ENCODE peak calls at places on chromosomes 7 and 10, in five cellular contexts. U is H9, G is mesendoderm, Q is mesenchymal stem cell, N is neuronal stem cell. S is an unnamed sample.

GRCh38 chr10:122077311-122077875 is 88.4 kb downstream of the TACC2 start:
- DNase-seq in G (no peak), Q (no peak), U (no peak), N (no peak), S (no peak)

GRCh38 chr10:122499012-122499411 is 37.7 kb downstream of the HTRA1 start:
- DNase-seq in N (no peak), Q (no peak), U (no peak), G (no peak), S (no peak)

GRCh38 chr10:47368431-47369180 is 15.5 kb downstream of the ZNF488 start:
- DNase-seq in G (no peak), Q (no peak), N (no peak), U (peak; percentile 17), S (no peak)

GRCh38 chr7:30727061-30727945 is 24.6 kb upstream of the INMT start:
- DNase-seq in G (peak; percentile 21), Q (no peak), N (no peak), U (peak; percentile 43), S (peak; percentile 15)

GRCh38 chr10:47137311-47137851 is 162.6 kb upstream of the GDF10 start:
- DNase-seq in N (no peak), U (no peak), G (no peak), Q (peak; percentile 0), S (peak; percentile 96)

GRCh38 chr10:95243318-95243617 is 47.5 kb downstream of the PDLIM1 start:
- DNase-seq in U (no peak), Q (no peak), G (no peak), N (no peak), S (no peak)

GRCh38 chr7:45930967-45931366 is 9.9 kb upstream of the IGFBP3 start:
- DNase-seq in U (no peak), N (no peak), G (no peak), Q (no peak), S (no peak)

GRCh38 chr7:13627455-13627854 is 362.0 kb downstream of the ETV1 start:
- DNase-seq in G (no peak), N (no peak), U (no peak), Q (no peak), S (no peak)

GRCh38 chr10:126199221-126199998 is 188.9 kb downstream of the ADAM12 start:
- DNase-seq in Q (peak; percentile 93), G (no peak), U (no peak), N (no peak), S (peak; percentile 100)

GRCh38 chr7:50853311-50853710 is 70.6 kb upstream of the GRB10 start:
- DNase-seq in G (peak; percentile 8), U (no peak), Q (no peak), N (no peak), S (no peak)
- H2BK120ac ChIP-seq in G (no peak overlapping the region), U (no peak overlapping the region), Q (no peak overlapping the region), N (no peak overlapping the region), S (no peak overlapping the region)

DNA sequence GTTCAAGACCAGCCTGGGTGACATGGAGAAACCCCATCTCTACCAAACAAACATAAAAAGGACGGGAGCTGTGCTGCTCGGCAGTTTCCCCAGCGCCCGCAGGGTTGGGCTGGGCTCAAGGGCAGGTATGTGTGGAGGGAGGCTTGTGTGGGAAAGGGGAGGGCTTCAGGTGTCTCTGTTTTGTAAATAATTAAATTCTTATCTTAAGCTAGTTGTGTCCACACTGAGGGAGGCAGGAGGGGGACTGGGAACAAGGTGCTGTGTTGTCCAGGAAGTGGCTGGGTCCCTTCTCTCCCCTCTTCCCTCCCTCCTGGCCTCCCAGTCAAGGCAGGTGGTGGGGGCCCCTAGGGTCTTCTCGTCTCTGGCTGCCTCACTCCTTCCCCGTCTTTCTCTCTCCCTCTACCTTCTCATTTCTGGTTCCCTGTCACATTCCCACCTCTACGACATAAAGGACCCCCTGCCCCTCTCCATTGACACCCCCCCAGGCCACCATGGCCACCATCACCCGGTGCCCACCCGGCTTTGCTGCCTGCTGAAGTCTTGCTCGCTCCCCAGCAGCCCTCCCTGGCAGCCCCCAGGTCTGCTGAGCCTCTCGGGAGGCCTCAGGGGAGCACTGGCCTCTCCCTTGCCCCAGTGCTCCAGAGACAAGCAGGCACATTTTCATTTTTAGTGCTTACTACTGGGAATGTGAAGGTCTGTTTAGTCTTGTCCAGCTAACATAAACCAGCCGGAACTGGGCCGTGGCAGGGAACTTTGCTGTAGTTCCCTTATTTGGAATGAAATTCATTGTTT is 19.3 kb downstream of the NEURL1 start:
- DNase-seq in N (no peak), U (peak; percentile 24), G (no peak), Q (peak; percentile 43), S (no peak)
- H2BK120ac ChIP-seq in N (no peak overlapping the region), U (no peak overlapping the region), G (no peak overlapping the region), Q (no peak overlapping the region), S (no peak overlapping the region)

DNA sequence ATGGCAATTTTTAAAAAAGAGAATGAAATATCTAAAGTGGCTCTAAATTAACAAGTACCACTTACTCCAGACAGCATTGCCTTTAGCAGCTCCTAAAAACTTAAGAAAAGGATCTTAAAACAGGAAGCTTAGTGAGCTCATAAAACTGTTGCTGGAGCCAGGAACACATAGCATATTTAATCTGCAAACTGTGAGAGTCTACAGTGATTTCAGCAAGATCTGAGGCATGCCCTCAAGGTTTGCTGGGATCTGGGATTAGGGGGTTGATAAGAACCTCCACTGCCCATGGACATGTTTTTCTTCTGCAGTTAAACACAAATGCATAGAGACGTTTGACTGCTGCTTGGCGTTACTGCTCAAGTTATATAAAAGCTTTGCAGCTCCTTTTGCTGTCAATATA is 3.8 kb downstream of the GLI3 start:
- DNase-seq in Q (peak; percentile 26), G (peak; percentile 50), N (no peak), U (no peak), S (peak; percentile 38)
- H2BK120ac ChIP-seq in Q (no peak overlapping the region), G (no peak overlapping the region), N (no peak overlapping the region), U (no peak overlapping the region), S (no peak overlapping the region)

GRCh38 chr10:44976352-44977198 is 2.0 kb downstream of the DEPP1 start:
- DNase-seq in N (no peak), U (no peak), Q (no peak), G (no peak), S (no peak)

GRCh38 chr10:44978213-44978569 is 418 bp downstream of the DEPP1 start:
- DNase-seq in Q (no peak), G (no peak), U (no peak), N (no peak), S (no peak)

GRCh38 chr10:44975487-44976331 is 2.9 kb downstream of the DEPP1 start:
- DNase-seq in U (peak; percentile 59), G (peak; percentile 90), N (no peak), Q (peak; percentile 85), S (peak; percentile 76)

GRCh38 chr10:44978570-44979280 is at the start of gene DEPP1:
- DNase-seq in N (no peak), Q (peak; percentile 96), U (peak; percentile 92), G (peak; percentile 94), S (peak; percentile 93)

GRCh38 chr10:44977287-44978212 is 1.1 kb downstream of the DEPP1 start:
- DNase-seq in G (no peak), Q (no peak), N (no peak), U (no peak), S (no peak)
- H2BK120ac ChIP-seq in G (no peak overlapping the region), Q (peak overlapping the region; percentile 81), N (peak overlapping the region; percentile 75), U (no peak overlapping the region), S (peak overlapping the region; percentile 75)

GRCh38 chr7:93133020-93133419 is 15.2 kb downstream of the SAMD9L start:
- DNase-seq in Q (no peak), N (no peak), U (no peak), G (no peak), S (no peak)

DNA sequence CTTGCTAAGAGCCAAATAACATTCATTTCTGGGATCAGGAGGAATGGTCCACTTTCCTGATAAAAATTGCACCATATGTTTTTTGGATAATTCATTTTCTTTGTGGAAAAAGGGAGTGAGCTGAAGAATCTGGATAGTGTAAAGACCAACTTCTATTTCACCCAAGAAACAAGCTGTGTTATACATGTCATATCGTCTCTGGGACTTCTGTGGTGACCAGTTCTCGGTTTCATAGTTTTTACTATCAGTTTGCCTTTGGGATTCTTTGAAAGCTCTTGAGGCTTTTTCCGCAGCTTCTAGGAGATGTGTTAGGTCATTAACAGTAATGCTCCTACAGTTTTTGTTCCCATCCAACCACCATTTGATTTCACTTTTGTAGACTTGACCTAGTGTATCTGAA is 14.4 kb upstream of the SAMD9 start:
- DNase-seq in U (no peak), N (no peak), G (no peak), Q (no peak), S (no peak)
- H2BK120ac ChIP-seq in U (no peak overlapping the region), N (no peak overlapping the region), G (no peak overlapping the region), Q (no peak overlapping the region), S (no peak overlapping the region)

DNA sequence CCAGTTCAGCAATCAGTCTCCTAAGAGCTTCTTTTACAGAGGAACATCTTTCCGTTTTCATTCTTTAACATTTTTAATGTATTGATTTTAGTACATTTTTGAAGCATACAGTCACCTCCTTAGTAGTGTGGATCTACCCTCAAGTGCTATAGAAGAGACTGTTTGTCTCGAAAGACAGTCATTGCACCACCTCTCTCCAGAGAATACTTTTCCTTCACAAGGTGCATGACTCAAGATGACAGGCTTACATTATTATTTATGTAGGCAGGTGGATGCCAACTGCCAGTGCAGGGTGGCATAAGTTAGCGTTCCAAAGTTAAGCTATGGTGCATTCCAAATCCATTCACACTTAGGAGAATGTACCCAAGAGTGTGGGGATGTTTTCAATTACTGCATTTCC is 71.8 kb downstream of the ZEB1 start:
- DNase-seq in U (no peak), Q (no peak), G (no peak), N (no peak), S (no peak)
- H2BK120ac ChIP-seq in U (no peak overlapping the region), Q (no peak overlapping the region), G (no peak overlapping the region), N (no peak overlapping the region), S (no peak overlapping the region)

GRCh38 chr10:65571011-65571570 is 1354.7 kb upstream of the LRRTM3 start:
- DNase-seq in U (peak; percentile 34), N (no peak), Q (peak; percentile 9), G (peak; percentile 71), S (no peak)
- H2BK120ac ChIP-seq in U (no peak overlapping the region), N (no peak overlapping the region), Q (no peak overlapping the region), G (no peak overlapping the region), S (no peak overlapping the region)

GRCh38 chr10:12195603-12196506 is at the start of the genes CDC123 and NUDT5:
- DNase-seq in U (peak; percentile 89), Q (peak; percentile 93), G (peak; percentile 94), N (peak; percentile 78), S (peak; percentile 88)
- H2BK120ac ChIP-seq in U (no peak within 1 kb of the TSS), Q (peak within 1 kb of the TSS; percentile 57), G (no peak within 1 kb of the TSS), N (no peak within 1 kb of the TSS), S (peak within 1 kb of the TSS; percentile 99)

GRCh38 chr10:30861976-30862375 is 169.7 kb downstream of the ZNF438 start:
- DNase-seq in Q (no peak), U (no peak), G (no peak), N (no peak), S (no peak)
- H2BK120ac ChIP-seq in Q (peak overlapping the region; percentile 21), U (no peak overlapping the region), G (no peak overlapping the region), N (no peak overlapping the region), S (peak overlapping the region; percentile 93)

DNA sequence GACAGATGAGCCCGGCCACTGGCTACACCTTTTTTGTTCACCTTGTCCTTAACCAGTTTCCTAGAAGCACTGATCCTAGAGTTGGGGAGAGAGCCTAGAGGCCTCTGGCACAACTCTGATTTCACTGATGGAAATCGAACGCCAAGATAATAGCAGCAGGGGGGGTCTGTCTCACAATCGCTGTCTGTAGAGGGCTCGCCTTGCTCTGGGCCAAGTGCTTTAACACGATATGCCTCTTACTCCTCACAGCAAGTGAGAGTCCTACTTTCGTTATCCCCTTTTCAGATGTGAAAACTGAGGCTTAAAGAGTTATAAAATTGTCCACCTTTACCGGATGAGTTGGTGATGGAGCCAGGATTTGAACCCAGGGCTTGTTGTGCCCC is 487 bp downstream of the RASSF4 start:
- DNase-seq in G (peak; percentile 68), N (no peak), Q (peak; percentile 45), U (no peak), S (no peak)
- H2BK120ac ChIP-seq in G (no peak overlapping the region), N (no peak overlapping the region), Q (no peak overlapping the region), U (no peak overlapping the region), S (no peak overlapping the region)